ENCODE peak calls at places on chromosomes 3 and 15, in four cellular contexts. M, U, J and Z are unnamed samples.

GRCh38 chr15:77426871-77427270 is 6.2 kb downstream of the HMG20A start:
- DNase-seq in M (no peak), U (no peak), J (no peak), Z (no peak)

GRCh38 chr3:126155280-126155640 is 25.1 kb downstream of the ALDH1L1 start:
- DNase-seq in J (no peak), U (no peak), M (no peak), Z (no peak)

GRCh38 chr15:82540984-82541431 is 751 bp upstream of the RPS17 start:
- DNase-seq in U (peak; percentile 33), J (peak; percentile 35), M (no peak), Z (peak; percentile 18)

GRCh38 chr3:58837863-58838255 is 171.3 kb upstream of the FAM3D start:
- DNase-seq in M (no peak), U (no peak), J (no peak), Z (no peak)

GRCh38 chr3:45890405-45890804 is 4.1 kb downstream of the CCR9 start:
- DNase-seq in J (no peak), U (no peak), M (no peak), Z (no peak)

GRCh38 chr3:127009531-127009930 is 26.6 kb downstream of the PLXNA1 start:
- DNase-seq in M (no peak), J (no peak), U (no peak), Z (no peak)

GRCh38 chr15:91664224-91664836 is 189.2 kb upstream of the SLCO3A1 start:
- DNase-seq in U (no peak), M (no peak), J (no peak), Z (no peak)

GRCh38 chr3:62965311-62965710 is 90.1 kb upstream of the CADPS start:
- DNase-seq in J (no peak), M (no peak), U (no peak), Z (no peak)

GRCh38 chr3:53581671-53582070 is 87.3 kb downstream of the CACNA1D start:
- DNase-seq in J (peak; percentile 23), M (no peak), U (no peak), Z (no peak)

GRCh38 chr15:97482521-97482920 is 478.0 kb upstream of the ARRDC4 start:
- DNase-seq in M (no peak), U (peak; percentile 40), J (no peak), Z (no peak)

DNA sequence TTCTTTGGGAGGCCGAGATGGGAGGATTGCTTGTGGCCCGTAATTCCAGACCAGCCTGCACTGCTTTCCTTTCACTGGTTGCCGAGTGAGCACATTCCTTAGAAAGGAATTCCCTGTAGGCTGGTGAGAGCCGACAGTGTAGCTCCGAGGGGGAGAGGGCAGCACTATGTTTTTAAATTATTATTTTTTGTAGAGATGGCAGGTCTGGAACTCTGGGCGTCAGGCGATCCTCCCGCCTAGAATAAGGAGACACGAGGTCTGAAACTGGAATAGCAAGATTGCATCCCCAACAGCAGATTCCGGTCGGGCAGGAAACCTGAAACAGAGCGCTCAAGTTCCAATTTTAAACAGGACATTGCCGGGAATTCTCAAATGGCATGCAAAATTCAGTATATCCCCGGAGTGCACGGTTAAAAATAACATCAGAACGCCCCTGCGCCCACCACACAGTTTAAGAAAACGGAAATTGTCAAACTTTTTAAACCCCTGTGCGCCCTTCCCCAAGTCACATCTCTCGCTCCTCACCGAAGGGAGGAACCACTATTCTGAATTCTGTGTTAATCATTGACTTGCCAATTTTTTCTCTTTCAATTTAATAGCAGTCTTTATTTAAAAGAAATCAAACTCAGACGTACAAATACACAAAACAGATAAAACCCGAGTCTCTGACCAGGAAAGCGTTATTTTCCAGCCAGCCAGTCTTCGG is 637 bp upstream of the RNU5B-1 start:
- DNase-seq in U (peak; percentile 81), M (no peak), J (peak; percentile 62), Z (peak; percentile 60)
- TF ChIP-seq CTCF in U (peak; percentile 89), M (no peak), J (no peak), Z (no peak)

GRCh38 chr3:177642042-177642441 is 444.8 kb upstream of the TBL1XR1 start:
- DNase-seq in U (no peak), J (no peak), M (no peak), Z (no peak)

GRCh38 chr3:177652556-177653290 is 455.4 kb upstream of the TBL1XR1 start:
- DNase-seq in M (no peak), J (no peak), U (no peak), Z (no peak)

GRCh38 chr3:177646749-177647148 is 449.5 kb upstream of the TBL1XR1 start:
- DNase-seq in U (no peak), J (no peak), M (no peak), Z (no peak)

GRCh38 chr3:177642482-177643163 is 445.3 kb upstream of the TBL1XR1 start:
- DNase-seq in J (no peak), M (no peak), U (no peak), Z (no peak)

DNA sequence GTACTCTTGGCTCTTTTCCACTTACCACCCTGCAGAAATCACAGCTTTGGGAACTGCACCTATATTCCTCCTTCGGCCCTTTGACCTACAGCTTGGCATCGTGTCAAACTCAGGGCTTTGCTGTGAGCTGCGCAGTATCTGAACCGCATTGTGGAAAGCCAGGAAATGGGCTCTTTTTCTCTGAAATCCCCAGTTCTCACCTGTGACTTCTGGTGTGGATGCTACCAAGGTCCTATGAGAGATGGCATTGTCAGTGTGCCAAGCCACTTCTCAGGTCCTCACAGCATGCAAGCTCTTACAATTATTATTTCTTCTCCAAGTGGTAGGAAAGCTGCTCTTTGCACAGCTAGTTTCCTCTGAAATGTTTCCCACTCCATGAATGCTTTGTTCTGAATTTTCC is 450.6 kb upstream of the TBL1XR1 start:
- DNase-seq in M (no peak), J (no peak), U (no peak), Z (no peak)
- H3K4me3 ChIP-seq in M (no peak overlapping the region), J (no peak overlapping the region), U (no peak overlapping the region), Z (no peak overlapping the region)

GRCh38 chr3:23712656-23713559 is 92.8 kb upstream of the UBE2E1 start:
- DNase-seq in M (no peak), U (peak; percentile 86), J (peak; percentile 90), Z (peak; percentile 89)
- TF ChIP-seq CTCF in M (no peak), U (peak; percentile 58), J (no peak), Z (peak; percentile 12)

DNA sequence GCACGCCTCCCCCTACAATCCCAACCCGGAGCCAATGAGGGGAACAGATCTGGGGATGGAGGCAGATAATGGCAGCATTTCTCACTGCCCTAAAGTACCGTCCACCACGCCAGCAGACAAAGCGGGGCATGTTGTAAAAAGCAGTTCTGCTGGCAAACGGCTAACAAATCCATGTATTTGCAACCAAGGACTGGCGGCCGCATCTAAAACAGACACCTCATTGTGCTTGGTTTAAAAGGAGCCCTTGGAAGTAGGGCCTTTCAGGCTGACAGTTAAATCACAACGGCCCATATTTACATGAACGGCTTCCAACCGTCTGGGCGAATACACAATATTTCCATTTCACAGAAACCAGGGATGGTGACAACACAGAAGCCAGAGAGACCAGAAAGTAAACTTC is 113.2 kb downstream of the PDZRN3 start:
- DNase-seq in U (peak; percentile 25), M (no peak), J (no peak), Z (no peak)
- H3K4me3 ChIP-seq in U (no peak overlapping the region), M (peak overlapping the region; percentile 50), J (no peak overlapping the region), Z (no peak overlapping the region)

DNA sequence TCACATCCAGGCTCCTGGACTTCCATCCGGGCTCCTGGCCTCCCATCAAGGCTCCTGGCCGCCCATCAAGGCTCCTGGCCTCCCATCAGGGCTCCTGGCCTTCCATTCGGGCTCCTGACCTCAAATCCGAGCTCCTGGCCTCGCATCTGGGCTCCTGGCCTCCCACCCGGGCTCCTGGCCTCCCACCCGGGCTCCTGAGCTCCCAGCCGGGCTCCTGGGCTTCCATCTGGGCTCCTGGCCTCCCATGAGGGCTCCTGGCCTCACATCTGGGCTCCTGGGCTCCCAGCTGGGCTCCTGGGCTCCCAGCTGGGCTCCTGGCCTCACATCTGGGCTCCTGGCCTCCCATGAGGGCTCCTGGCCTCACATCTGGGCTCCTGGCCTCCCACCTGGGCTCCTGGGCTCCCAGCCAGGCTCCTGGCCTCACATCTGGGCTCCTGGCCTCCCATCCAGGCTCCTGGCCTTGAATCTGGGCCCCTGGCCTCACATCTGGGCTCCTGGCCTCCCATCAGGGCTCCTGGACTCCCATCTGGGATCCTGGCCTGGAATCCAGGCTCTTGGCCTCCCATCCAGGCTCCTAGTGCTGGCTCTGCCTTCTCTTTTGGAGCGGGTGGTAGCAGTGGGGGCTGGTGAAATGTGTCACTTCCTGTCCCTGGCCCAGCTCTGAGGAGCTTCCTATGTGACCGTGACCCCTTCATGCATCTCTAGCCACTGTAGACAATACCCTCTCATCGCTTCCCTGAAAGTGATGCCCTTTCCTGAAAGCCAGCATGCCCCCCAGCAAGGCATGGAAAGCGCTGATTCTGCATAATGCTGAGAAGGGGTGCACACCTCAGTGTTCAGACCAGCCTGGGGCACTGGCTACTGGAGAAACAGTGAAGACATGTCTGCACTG is 62.7 kb upstream of the BLM start:
- DNase-seq in M (no peak), J (no peak), U (no peak), Z (no peak)
- TF ChIP-seq CTCF in M (no peak), J (no peak), U (no peak), Z (no peak)

GRCh38 chr3:172476339-172476738 is 28.1 kb upstream of the GHSR start:
- DNase-seq in M (no peak), U (no peak), J (no peak), Z (no peak)

GRCh38 chr3:172475703-172476102 is 27.4 kb upstream of the GHSR start:
- DNase-seq in U (no peak), J (no peak), M (no peak), Z (no peak)

GRCh38 chr3:172478116-172478515 is 29.9 kb upstream of the GHSR start:
- DNase-seq in M (no peak), J (no peak), U (no peak), Z (no peak)
- H3K4me3 ChIP-seq in M (no peak overlapping the region), J (no peak overlapping the region), U (no peak overlapping the region), Z (no peak overlapping the region)

GRCh38 chr15:87477759-87478687 is 778.5 kb downstream of the NTRK3 start:
- DNase-seq in J (peak; percentile 88), U (peak; percentile 15), M (peak; percentile 21), Z (peak; percentile 78)
- TF ChIP-seq CTCF in J (peak; percentile 52), U (peak; percentile 28), M (no peak), Z (peak; percentile 21)